ENCODE peak calls at places on chromosomes 1 and 21, in nine cellular contexts. M is RWPE1; L is type B pancreatic cell; N is fibroblast of pulmonary artery; I is AG04450; U is activated B cell treated with CpG ODN at 0.5 μM for 24 hours; O is AG10803; S is CD4-positive, alpha-beta T cell; V is A549. B is an unnamed sample.

GRCh38 chr1:2214541-2215241 is 13.4 kb upstream of the SKI start:
- DNase-seq in M (no peak), L (peak), N (no peak), I (no peak), U (no peak), O (no peak), S (no peak), V (no peak), B (no peak)

GRCh38 chr1:230713915-230714764 is at the start of gene AGT:
- DNase-seq in M (no peak), L (no peak), N (peak), I (peak), U (no peak), O (peak), S (no peak), V (no peak), B (no peak)

GRCh38 chr1:10612446-10613160 is 137.9 kb downstream of the PEX14 start:
- DNase-seq in M (no peak), L (no peak), N (no peak), I (no peak), U (no peak), O (no peak), S (no peak), V (no peak), B (no peak)

GRCh38 chr1:228510101-228510850 is 23.1 kb downstream of the RNF187 start:
- DNase-seq in M (no peak), L (peak), N (no peak), I (no peak), U (no peak), O (no peak), S (no peak), V (no peak), B (no peak)

GRCh38 chr1:6354659-6355317 is 38.8 kb downstream of the ACOT7 start:
- DNase-seq in M (no peak), L (no peak), N (no peak), I (no peak), U (no peak), O (no peak), S (no peak), V (no peak), B (no peak)

GRCh38 chr1:29271724-29272123 is 35.4 kb downstream of the PTPRU start:
- DNase-seq in M (peak), L (no peak), N (peak), I (no peak), U (no peak), O (peak), S (no peak), V (peak), B (no peak)

GRCh38 chr1:67909776-67910175 is 76.5 kb upstream of the GNG12 start:
- DNase-seq in M (no peak), L (no peak), N (no peak), I (no peak), U (no peak), O (no peak), S (no peak), V (no peak), B (no peak)

GRCh38 chr1:89987170-89987819 is 7.6 kb upstream of the ZNF326 start:
- DNase-seq in M (peak), L (no peak), N (peak), I (peak), U (no peak), O (peak), S (peak), V (peak), B (no peak)

GRCh38 chr21:42153046-42153685 is 65.8 kb upstream of the ABCG1 start:
- DNase-seq in M (no peak), L (no peak), N (no peak), I (no peak), U (no peak), O (no peak), S (no peak), V (no peak), B (no peak)

GRCh38 chr1:151985270-151985669 is 8.4 kb downstream of the S100A10 start:
- DNase-seq in M (no peak), L (no peak), N (no peak), I (no peak), U (no peak), O (no peak), S (no peak), V (no peak), B (no peak)

GRCh38 chr1:151907363-151908139 is 1.8 kb downstream of the THEM4 start:
- DNase-seq in M (no peak), L (no peak), N (no peak), I (no peak), U (no peak), O (no peak), S (no peak), V (no peak), B (no peak)

GRCh38 chr1:52738148-52738547 is 11.9 kb downstream of the ZYG11B start:
- DNase-seq in M (no peak), L (no peak), N (no peak), I (no peak), U (no peak), O (no peak), S (no peak), V (no peak), B (no peak)

GRCh38 chr1:183097438-183098051 is 74.3 kb downstream of the LAMC1 start:
- DNase-seq in M (no peak), L (no peak), N (peak), I (peak), U (no peak), O (peak), S (no peak), V (no peak), B (no peak)

GRCh38 chr1:185463011-185463410 is 146.0 kb upstream of the IVNS1ABP start:
- DNase-seq in M (no peak), L (no peak), N (no peak), I (no peak), U (no peak), O (peak), S (no peak), V (no peak), B (no peak)

GRCh38 chr1:248243204-248243603 is 12.0 kb downstream of the OR2M4 start:
- DNase-seq in M (peak), L (no peak), N (peak), I (no peak), U (no peak), O (peak), S (peak), V (peak), B (no peak)

GRCh38 chr1:229620876-229621275 is 5.0 kb downstream of the TAF5L start:
- DNase-seq in M (no peak), L (no peak), N (peak), I (no peak), U (no peak), O (peak), S (no peak), V (no peak), B (no peak)

GRCh38 chr1:168261390-168261789 is 19.3 kb upstream of the TBX19 start:
- DNase-seq in M (peak), L (no peak), N (peak), I (no peak), U (no peak), O (peak), S (no peak), V (no peak), B (no peak)

GRCh38 chr1:192263436-192263835 is 53.4 kb upstream of the RGS21 start:
- DNase-seq in M (no peak), L (no peak), N (peak), I (peak), U (no peak), O (peak), S (no peak), V (no peak), B (no peak)

GRCh38 chr1:246450485-246451251 is 56.4 kb downstream of the SMYD3 start:
- DNase-seq in M (peak), L (no peak), N (peak), I (no peak), U (no peak), O (peak), S (no peak), V (peak), B (no peak)

DNA sequence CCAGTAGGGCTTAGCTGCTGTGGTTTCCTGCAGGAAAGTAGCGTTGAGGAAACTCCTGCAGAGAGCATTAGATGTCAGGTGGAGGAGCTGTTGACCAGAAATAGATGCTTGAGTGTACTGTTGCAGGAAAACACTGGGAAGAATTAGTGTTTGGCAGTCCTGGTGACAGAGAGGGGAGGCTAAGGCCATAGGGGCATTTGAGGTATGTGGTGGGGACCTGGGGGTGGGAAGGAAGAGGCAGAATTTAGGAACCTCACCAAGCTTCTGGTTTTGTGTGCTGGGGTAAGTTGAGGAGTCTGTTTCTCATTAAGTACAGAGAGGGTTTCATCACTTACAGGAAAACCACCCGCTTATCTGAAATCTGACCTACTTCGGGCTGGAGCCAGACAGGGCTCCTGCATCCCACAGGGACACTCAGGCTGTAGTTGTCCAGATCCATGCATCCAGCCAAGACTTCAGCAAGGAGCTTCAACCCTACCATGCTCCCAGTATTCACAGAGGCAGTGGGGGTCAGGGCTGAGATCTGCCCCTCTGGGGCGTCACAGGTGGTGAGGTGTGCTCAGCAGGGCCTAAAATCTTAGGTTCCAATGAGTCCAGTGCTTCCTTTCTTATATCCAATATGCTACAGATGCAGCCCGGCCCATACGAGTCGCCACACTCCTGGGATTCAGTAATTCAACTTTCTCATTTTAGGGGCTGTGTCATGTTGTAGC is 15.1 kb downstream of the SH2D2A start:
- DNase-seq in M (no peak), L (no peak), N (peak), I (no peak), U (no peak), O (peak), S (no peak), V (no peak), B (no peak)
- TF ChIP-seq CTCF in M (no peak), L (no peak), N (peak), I (peak), U (no peak), O (peak), S (no peak), V (no peak), B (no peak)

GRCh38 chr1:8374812-8375211 is 56.9 kb downstream of the SLC45A1 start:
- DNase-seq in M (peak), L (no peak), N (peak), I (no peak), U (no peak), O (peak), S (no peak), V (peak), B (no peak)
- TF ChIP-seq CTCF in M (no peak), L (peak), N (peak), I (peak), U (no peak), O (peak), S (peak), V (peak), B (peak)

GRCh38 chr1:8988618-8988967 is 37.6 kb downstream of the SLC2A7 start:
- DNase-seq in M (no peak), L (no peak), N (no peak), I (no peak), U (no peak), O (no peak), S (no peak), V (no peak), B (no peak)

GRCh38 chr1:8986814-8987190 is 39.4 kb downstream of the SLC2A7 start:
- DNase-seq in M (no peak), L (no peak), N (no peak), I (no peak), U (no peak), O (no peak), S (peak), V (no peak), B (no peak)

GRCh38 chr1:8989821-8990220 is 36.4 kb downstream of the SLC2A7 start:
- DNase-seq in M (no peak), L (no peak), N (no peak), I (no peak), U (no peak), O (no peak), S (no peak), V (no peak), B (no peak)

GRCh38 chr1:8989061-8989460 is 37.2 kb downstream of the SLC2A7 start:
- DNase-seq in M (no peak), L (no peak), N (no peak), I (no peak), U (no peak), O (no peak), S (no peak), V (no peak), B (no peak)

DNA sequence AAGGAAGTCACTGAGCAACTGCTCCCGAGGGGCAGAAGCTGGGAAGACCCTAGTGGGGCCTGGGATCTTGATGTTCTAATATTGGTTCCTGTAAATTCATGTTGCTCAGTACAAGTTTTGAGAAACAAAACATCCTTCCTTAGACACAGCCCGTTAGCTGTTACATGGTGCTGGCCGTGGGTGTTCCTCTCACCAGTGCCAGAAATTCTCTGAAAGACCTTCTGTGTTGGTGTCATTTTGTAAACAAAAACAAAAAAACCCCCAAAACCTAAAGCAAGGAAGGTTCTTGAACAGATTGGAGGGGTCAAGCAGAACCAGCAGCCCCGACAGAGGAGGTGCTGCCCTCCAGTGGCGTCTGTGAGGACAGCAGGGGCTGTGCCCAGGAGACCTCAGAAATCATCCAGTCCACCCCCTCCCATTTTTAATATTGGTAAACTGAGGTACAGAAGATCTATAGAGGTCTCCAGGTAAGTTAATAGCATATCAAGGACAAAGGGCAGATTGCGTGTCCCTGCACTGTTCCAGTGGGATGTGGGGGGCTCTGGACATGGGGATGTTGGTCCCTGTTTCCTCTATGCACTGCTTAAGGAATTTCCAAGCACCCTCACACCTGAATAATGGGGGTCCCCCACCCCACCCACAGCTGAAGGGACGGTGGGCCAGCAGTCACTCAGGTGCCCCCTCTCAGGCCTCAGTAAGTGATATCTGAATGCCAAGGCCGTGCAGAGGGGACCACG is 38.2 kb downstream of the SLC2A7 start:
- DNase-seq in M (peak), L (no peak), N (peak), I (no peak), U (peak), O (peak), S (peak), V (peak), B (no peak)
- TF ChIP-seq CTCF in M (peak), L (peak), N (peak), I (peak), U (peak), O (peak), S (peak), V (peak), B (peak)

GRCh38 chr1:232602622-232603021 is 27.3 kb downstream of the SIPA1L2 start:
- DNase-seq in M (no peak), L (no peak), N (no peak), I (no peak), U (no peak), O (no peak), S (no peak), V (no peak), B (no peak)
- TF ChIP-seq CTCF in M (no peak), L (peak), N (peak), I (peak), U (no peak), O (no peak), S (no peak), V (no peak), B (peak)

DNA sequence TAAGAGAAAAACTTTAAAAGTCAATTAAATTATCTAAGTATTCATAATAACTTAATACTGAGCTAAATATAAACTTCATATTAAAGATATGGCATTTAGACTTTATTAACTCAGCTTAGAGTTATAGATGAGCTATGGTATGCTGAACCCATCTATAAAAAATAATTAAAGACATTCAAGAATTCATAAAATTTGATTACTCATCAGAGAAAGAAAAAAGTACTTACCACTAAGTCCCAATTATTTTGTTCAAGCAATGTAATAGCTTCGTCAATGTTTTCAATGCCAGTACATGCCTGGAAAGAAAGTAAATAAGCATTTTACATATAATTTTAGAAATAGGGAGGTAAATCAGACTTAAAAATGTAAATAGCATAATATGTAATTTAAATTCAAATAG is 102.4 kb downstream of the FAF1 start:
- DNase-seq in M (no peak), L (no peak), N (no peak), I (no peak), U (no peak), O (no peak), S (no peak), V (no peak), B (no peak)
- TF ChIP-seq CTCF in M (no peak), L (no peak), N (no peak), I (no peak), U (no peak), O (no peak), S (no peak), V (no peak), B (no peak)

DNA sequence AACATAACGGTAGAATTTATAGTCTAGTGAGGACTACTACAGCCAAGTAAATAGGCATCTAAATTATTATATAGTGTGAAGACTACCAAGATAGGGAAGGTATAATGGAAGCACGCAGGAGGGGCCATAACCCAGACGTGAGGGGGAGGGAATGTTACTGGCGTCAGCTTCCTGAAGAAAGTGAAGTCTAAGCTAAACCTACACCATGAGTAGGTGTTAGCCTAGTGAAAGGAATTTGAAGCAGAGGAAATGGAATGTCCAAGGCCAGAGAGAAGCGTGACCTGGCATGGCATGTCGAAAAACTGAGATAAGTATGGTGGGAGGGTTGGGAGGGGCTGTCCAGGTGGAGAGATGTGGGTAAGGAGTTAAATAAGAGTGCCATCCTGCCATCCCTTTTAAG is 140.5 kb downstream of the SLC44A5 start:
- DNase-seq in M (no peak), L (no peak), N (no peak), I (no peak), U (no peak), O (no peak), S (no peak), V (no peak), B (no peak)
- TF ChIP-seq CTCF in M (no peak), L (no peak), N (no peak), I (no peak), U (no peak), O (no peak), S (no peak), V (no peak), B (no peak)

DNA sequence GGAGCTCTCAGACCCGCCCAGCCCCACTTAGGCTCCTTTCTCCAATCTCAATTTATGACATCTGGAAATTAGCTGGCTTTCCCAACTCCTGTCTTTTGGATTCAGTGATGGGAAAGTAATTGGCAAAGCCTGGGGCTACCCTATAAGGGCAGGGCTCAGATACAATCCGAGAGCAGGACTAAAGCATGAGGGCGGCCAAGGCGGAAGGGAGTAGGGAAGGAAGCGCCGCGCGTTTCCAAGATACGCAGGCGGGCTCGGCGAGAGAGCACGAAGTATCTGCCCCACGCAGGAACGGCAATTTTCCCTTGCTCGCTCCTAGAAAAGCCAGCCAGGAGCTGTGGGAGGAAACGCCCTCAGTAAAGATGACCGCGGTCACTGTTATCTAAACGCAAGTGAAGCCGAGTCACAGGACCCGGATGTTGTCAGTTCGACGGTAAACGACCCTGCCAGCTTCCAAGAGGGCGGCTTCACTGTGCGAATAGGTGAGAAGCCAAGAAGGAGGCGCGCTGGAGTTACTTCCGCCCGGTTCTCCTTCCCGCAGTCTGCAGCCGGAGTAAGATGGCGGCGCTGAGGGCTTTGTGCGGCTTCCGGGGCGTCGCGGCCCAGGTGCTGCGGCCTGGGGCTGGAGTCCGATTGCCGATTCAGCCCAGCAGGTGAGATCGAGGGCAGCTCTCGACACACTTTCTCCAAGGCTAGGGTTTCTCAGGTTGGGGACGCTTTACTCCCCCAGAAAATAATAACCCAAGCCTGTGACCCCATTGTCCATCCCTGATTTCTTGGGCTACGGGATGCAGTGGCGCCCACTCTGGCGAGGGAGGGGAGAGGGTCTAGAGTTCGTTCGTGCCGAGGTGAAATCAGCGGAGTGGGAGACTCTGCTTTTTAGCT is at the start of gene NDUFS2:
- DNase-seq in M (peak), L (peak), N (peak), I (peak), U (peak), O (peak), S (peak), V (peak), B (peak)
- TF ChIP-seq CTCF in M (no peak), L (peak), N (peak), I (peak), U (no peak), O (peak), S (no peak), V (peak), B (no peak)